ENCODE peak calls at places on chromosome 10, in seven cellular contexts. One of them, this sample, is unnamed.

GRCh38 chr10:89706011-89706410 is 4.6 kb downstream of the KIF20B start:
- DNase-seq in esophagus muscularis mucosa: no peak
- DNase-seq in osteocyte: no peak
- DNase-seq in T-helper 17 cell: no peak
- DNase-seq in HFF-Myc: no peak
- DNase-seq in CD8-positive, alpha-beta memory T cell: no peak
- DNase-seq in NCI-H2029 treated with DMSO at 0.1 percent for 48 hours: no peak
- DNase-seq in this sample: no peak

GRCh38 chr10:60570272-60570865 is 180.7 kb upstream of the ANK3 start:
- DNase-seq in osteocyte: no peak
- DNase-seq in NCI-H2029 treated with DMSO at 0.1 percent for 48 hours: no peak
- DNase-seq in esophagus muscularis mucosa: no peak
- DNase-seq in T-helper 17 cell: no peak
- DNase-seq in CD8-positive, alpha-beta memory T cell: no peak
- DNase-seq in HFF-Myc: no peak
- DNase-seq in this sample: no peak

GRCh38 chr10:114413398-114413797 is 9.1 kb upstream of the AFAP1L2 start:
- DNase-seq in T-helper 17 cell: no peak
- DNase-seq in HFF-Myc: no peak
- DNase-seq in CD8-positive, alpha-beta memory T cell: no peak
- DNase-seq in esophagus muscularis mucosa: no peak
- DNase-seq in osteocyte: no peak
- DNase-seq in NCI-H2029 treated with DMSO at 0.1 percent for 48 hours: no peak
- DNase-seq in this sample: no peak

GRCh38 chr10:75547391-75548298 is 116.2 kb downstream of the LRMDA start:
- DNase-seq in CD8-positive, alpha-beta memory T cell: no peak
- DNase-seq in esophagus muscularis mucosa: no peak
- DNase-seq in HFF-Myc: no peak
- DNase-seq in T-helper 17 cell: no peak
- DNase-seq in osteocyte: no peak
- DNase-seq in NCI-H2029 treated with DMSO at 0.1 percent for 48 hours: no peak
- DNase-seq in this sample: no peak

GRCh38 chr10:87503892-87504291 is 801 bp upstream of the MINPP1 start:
- DNase-seq in HFF-Myc: no peak
- DNase-seq in esophagus muscularis mucosa: no peak
- DNase-seq in T-helper 17 cell: no peak
- DNase-seq in CD8-positive, alpha-beta memory T cell: no peak
- DNase-seq in osteocyte: no peak
- DNase-seq in NCI-H2029 treated with DMSO at 0.1 percent for 48 hours: no peak
- DNase-seq in this sample: no peak

GRCh38 chr10:77513220-77513619 is 124.4 kb downstream of the KCNMA1 start:
- DNase-seq in CD8-positive, alpha-beta memory T cell: no peak
- DNase-seq in T-helper 17 cell: no peak
- DNase-seq in esophagus muscularis mucosa: no peak
- DNase-seq in osteocyte: no peak
- DNase-seq in NCI-H2029 treated with DMSO at 0.1 percent for 48 hours: no peak
- DNase-seq in HFF-Myc: no peak
- DNase-seq in this sample: no peak

GRCh38 chr10:1297566-1298301 is 241.5 kb downstream of the WDR37 start:
- DNase-seq in osteocyte: no peak
- DNase-seq in NCI-H2029 treated with DMSO at 0.1 percent for 48 hours: no peak
- DNase-seq in esophagus muscularis mucosa: no peak
- DNase-seq in CD8-positive, alpha-beta memory T cell: no peak
- DNase-seq in T-helper 17 cell: no peak
- DNase-seq in HFF-Myc: no peak
- DNase-seq in this sample: no peak

GRCh38 chr10:62740885-62741284 is 63.6 kb upstream of the ADO start:
- DNase-seq in NCI-H2029 treated with DMSO at 0.1 percent for 48 hours: no peak
- DNase-seq in HFF-Myc: no peak
- DNase-seq in esophagus muscularis mucosa: no peak
- DNase-seq in osteocyte: no peak
- DNase-seq in CD8-positive, alpha-beta memory T cell: no peak
- DNase-seq in T-helper 17 cell: no peak
- DNase-seq in this sample: no peak

GRCh38 chr10:26486985-26487850 is 49.1 kb downstream of the APBB1IP start:
- DNase-seq in T-helper 17 cell: no peak
- DNase-seq in HFF-Myc: peak; percentile 61
- DNase-seq in esophagus muscularis mucosa: no peak
- DNase-seq in osteocyte: no peak
- DNase-seq in NCI-H2029 treated with DMSO at 0.1 percent for 48 hours: no peak
- DNase-seq in CD8-positive, alpha-beta memory T cell: peak; percentile 66
- DNase-seq in this sample: no peak

GRCh38 chr10:93417264-93417663 is 64.9 kb downstream of the MYOF start:
- DNase-seq in esophagus muscularis mucosa: no peak
- DNase-seq in osteocyte: no peak
- DNase-seq in HFF-Myc: no peak
- DNase-seq in CD8-positive, alpha-beta memory T cell: no peak
- DNase-seq in NCI-H2029 treated with DMSO at 0.1 percent for 48 hours: peak; percentile 79
- DNase-seq in T-helper 17 cell: no peak
- DNase-seq in this sample: no peak

GRCh38 chr10:28991738-28992270 is 297.1 kb upstream of the LYZL1 start:
- DNase-seq in T-helper 17 cell: no peak
- DNase-seq in CD8-positive, alpha-beta memory T cell: peak; percentile 4
- DNase-seq in NCI-H2029 treated with DMSO at 0.1 percent for 48 hours: peak; percentile 26
- DNase-seq in HFF-Myc: peak; percentile 6
- DNase-seq in osteocyte: no peak
- DNase-seq in esophagus muscularis mucosa: peak; percentile 84
- DNase-seq in this sample: no peak

GRCh38 chr10:80204193-80204714 is 1.1 kb downstream of the ANXA11 start:
- DNase-seq in T-helper 17 cell: no peak
- DNase-seq in esophagus muscularis mucosa: no peak
- DNase-seq in osteocyte: no peak
- DNase-seq in HFF-Myc: no peak
- DNase-seq in CD8-positive, alpha-beta memory T cell: peak; percentile 29
- DNase-seq in NCI-H2029 treated with DMSO at 0.1 percent for 48 hours: no peak
- DNase-seq in this sample: no peak

GRCh38 chr10:45441791-45442190 is 67.8 kb downstream of the ALOX5 start:
- DNase-seq in esophagus muscularis mucosa: no peak
- DNase-seq in T-helper 17 cell: no peak
- DNase-seq in NCI-H2029 treated with DMSO at 0.1 percent for 48 hours: no peak
- DNase-seq in CD8-positive, alpha-beta memory T cell: no peak
- DNase-seq in HFF-Myc: no peak
- DNase-seq in osteocyte: peak; percentile 44
- DNase-seq in this sample: no peak

GRCh38 chr10:116049158-116049557 is 223.8 kb downstream of the GFRA1 start:
- DNase-seq in NCI-H2029 treated with DMSO at 0.1 percent for 48 hours: no peak
- DNase-seq in esophagus muscularis mucosa: no peak
- DNase-seq in osteocyte: no peak
- DNase-seq in T-helper 17 cell: no peak
- DNase-seq in HFF-Myc: no peak
- DNase-seq in CD8-positive, alpha-beta memory T cell: no peak
- DNase-seq in this sample: no peak

GRCh38 chr10:13956826-13957225 is 370.1 kb downstream of the PRPF18 start:
- DNase-seq in CD8-positive, alpha-beta memory T cell: no peak
- DNase-seq in esophagus muscularis mucosa: peak; percentile 94
- DNase-seq in HFF-Myc: no peak
- DNase-seq in osteocyte: no peak
- DNase-seq in T-helper 17 cell: no peak
- DNase-seq in NCI-H2029 treated with DMSO at 0.1 percent for 48 hours: no peak
- DNase-seq in this sample: no peak

GRCh38 chr10:86353506-86354485 is 12.8 kb downstream of the GRID1 start:
- DNase-seq in HFF-Myc: no peak
- DNase-seq in osteocyte: no peak
- DNase-seq in CD8-positive, alpha-beta memory T cell: no peak
- DNase-seq in T-helper 17 cell: no peak
- DNase-seq in esophagus muscularis mucosa: no peak
- DNase-seq in NCI-H2029 treated with DMSO at 0.1 percent for 48 hours: no peak
- DNase-seq in this sample: no peak

GRCh38 chr10:18438356-18439126 is 212.8 kb downstream of the NSUN6 start:
- DNase-seq in T-helper 17 cell: no peak
- DNase-seq in esophagus muscularis mucosa: no peak
- DNase-seq in HFF-Myc: no peak
- DNase-seq in osteocyte: no peak
- DNase-seq in NCI-H2029 treated with DMSO at 0.1 percent for 48 hours: no peak
- DNase-seq in CD8-positive, alpha-beta memory T cell: no peak
- DNase-seq in this sample: no peak

GRCh38 chr10:4382811-4383210 is 443.2 kb upstream of the AKR1E2 start:
- DNase-seq in T-helper 17 cell: no peak
- DNase-seq in CD8-positive, alpha-beta memory T cell: no peak
- DNase-seq in osteocyte: no peak
- DNase-seq in NCI-H2029 treated with DMSO at 0.1 percent for 48 hours: no peak
- DNase-seq in HFF-Myc: no peak
- DNase-seq in esophagus muscularis mucosa: no peak
- DNase-seq in this sample: no peak

GRCh38 chr10:128180843-128181242 is 54.6 kb upstream of the MKI67 start:
- DNase-seq in NCI-H2029 treated with DMSO at 0.1 percent for 48 hours: no peak
- DNase-seq in osteocyte: no peak
- DNase-seq in CD8-positive, alpha-beta memory T cell: peak; percentile 62
- DNase-seq in HFF-Myc: no peak
- DNase-seq in esophagus muscularis mucosa: peak; percentile 74
- DNase-seq in T-helper 17 cell: no peak
- DNase-seq in this sample: no peak

GRCh38 chr10:27355918-27356573 is 115.4 kb upstream of the ACBD5 start:
- DNase-seq in T-helper 17 cell: no peak
- DNase-seq in CD8-positive, alpha-beta memory T cell: no peak
- DNase-seq in esophagus muscularis mucosa: no peak
- DNase-seq in HFF-Myc: no peak
- DNase-seq in osteocyte: no peak
- DNase-seq in NCI-H2029 treated with DMSO at 0.1 percent for 48 hours: no peak
- DNase-seq in this sample: no peak

GRCh38 chr10:88062798-88063472 is 199.5 kb downstream of the PTEN start:
- DNase-seq in T-helper 17 cell: no peak
- DNase-seq in CD8-positive, alpha-beta memory T cell: no peak
- DNase-seq in NCI-H2029 treated with DMSO at 0.1 percent for 48 hours: no peak
- DNase-seq in HFF-Myc: no peak
- DNase-seq in esophagus muscularis mucosa: no peak
- DNase-seq in osteocyte: no peak
- DNase-seq in this sample: no peak

GRCh38 chr10:49359349-49360231 is 36.3 kb downstream of the DRGX start:
- DNase-seq in CD8-positive, alpha-beta memory T cell: no peak
- DNase-seq in esophagus muscularis mucosa: peak; percentile 91
- DNase-seq in T-helper 17 cell: no peak
- DNase-seq in HFF-Myc: peak; percentile 11
- DNase-seq in osteocyte: peak; percentile 84
- DNase-seq in NCI-H2029 treated with DMSO at 0.1 percent for 48 hours: no peak
- DNase-seq in this sample: no peak

GRCh38 chr10:85204814-85205213 is 876.4 kb downstream of the CCSER2 start:
- DNase-seq in HFF-Myc: no peak
- DNase-seq in esophagus muscularis mucosa: peak; percentile 53
- DNase-seq in T-helper 17 cell: no peak
- DNase-seq in osteocyte: no peak
- DNase-seq in NCI-H2029 treated with DMSO at 0.1 percent for 48 hours: no peak
- DNase-seq in CD8-positive, alpha-beta memory T cell: no peak
- DNase-seq in this sample: no peak